ENCODE peak calls at places on chromosomes 16 and 17, in nine cellular contexts. R is lung, P is heart right ventricle, U is stomach, N is pancreas, V is sigmoid colon, S is IMR-90, J is A549, A is thoracic aorta. O is an unnamed sample. For H3K4me1, the result is how much of the 10 kb centered on the place peaks cover.

GRCh38 chr16:31428638-31429247 is 583 bp upstream of the COX6A2 start:
- DNase-seq in R (no peak), P (no peak), U (no peak), N (no peak), V (peak), S (no peak), J (no peak), A (no peak), O (no peak)

GRCh38 chr17:40480501-40481003 is 20.9 kb downstream of the TNS4 start:
- DNase-seq in R (no peak), P (peak), U (peak), N (no peak), V (no peak), S (no peak), J (peak), A (no peak), O (peak)

GRCh38 chr17:74779948-74780400 is 3.8 kb upstream of the NAT9 start:
- DNase-seq in R (peak), P (no peak), U (peak), N (no peak), V (peak), S (no peak), J (no peak), A (no peak), O (no peak)

GRCh38 chr17:32289454-32289853 is 23.8 kb downstream of the RHBDL3 start:
- DNase-seq in R (no peak), P (no peak), U (no peak), N (no peak), V (no peak), S (no peak), J (no peak), A (no peak), O (no peak)

GRCh38 chr16:86571197-86571915 is 4.7 kb downstream of the FOXC2 start:
- DNase-seq in R (no peak), P (no peak), U (no peak), N (no peak), V (no peak), S (no peak), J (no peak), A (no peak), O (no peak)

GRCh38 chr16:85746431-85747227 is 4.3 kb downstream of the C16orf74 start:
- DNase-seq in R (no peak), P (no peak), U (no peak), N (no peak), V (no peak), S (peak), J (peak), A (no peak), O (no peak)

GRCh38 chr17:7004398-7005253 is 7.8 kb upstream of the RNASEK start:
- DNase-seq in R (no peak), P (no peak), U (no peak), N (no peak), V (no peak), S (peak), J (peak), A (no peak), O (peak)

GRCh38 chr17:70040336-70040735 is 34.7 kb upstream of the KCNJ16 start:
- DNase-seq in R (no peak), P (no peak), U (no peak), N (no peak), V (no peak), S (peak), J (no peak), A (no peak), O (no peak)

GRCh38 chr16:4212934-4213296 is 29.0 kb downstream of the SRL start:
- DNase-seq in R (no peak), P (no peak), U (no peak), N (no peak), V (no peak), S (peak), J (peak), A (no peak), O (no peak)

GRCh38 chr17:7432296-7432695 is 2.9 kb upstream of the TMEM102 start:
- DNase-seq in R (no peak), P (no peak), U (no peak), N (no peak), V (no peak), S (no peak), J (no peak), A (no peak), O (no peak)

GRCh38 chr16:2035431-2036199 is 8.9 kb downstream of the NHERF2 start:
- DNase-seq in R (peak), P (peak), U (peak), N (no peak), V (peak), S (peak), J (no peak), A (peak), O (peak)

GRCh38 chr17:57342963-57343589 is 86.8 kb downstream of the MSI2 start:
- DNase-seq in R (no peak), P (no peak), U (no peak), N (no peak), V (no peak), S (no peak), J (no peak), A (no peak), O (no peak)

GRCh38 chr16:14202697-14203096 is 131.6 kb downstream of the MRTFB start:
- DNase-seq in R (no peak), P (no peak), U (no peak), N (no peak), V (no peak), S (no peak), J (no peak), A (no peak), O (no peak)

GRCh38 chr17:29138184-29138955 is 41.8 kb downstream of the MYO18A start:
- DNase-seq in R (no peak), P (no peak), U (no peak), N (no peak), V (no peak), S (peak), J (no peak), A (no peak), O (no peak)

GRCh38 chr17:51056813-51057510 is 63.7 kb downstream of the SPAG9 start:
- DNase-seq in R (no peak), P (no peak), U (no peak), N (no peak), V (no peak), S (peak), J (peak), A (no peak), O (peak)

GRCh38 chr17:27381007-27381501 is 75.2 kb upstream of the KSR1 start:
- DNase-seq in R (peak), P (peak), U (peak), N (peak), V (peak), S (peak), J (peak), A (no peak), O (peak)

GRCh38 chr16:70653809-70654771 is 7.7 kb downstream of the IL34 start:
- DNase-seq in R (peak), P (peak), U (peak), N (peak), V (peak), S (peak), J (peak), A (peak), O (peak)

GRCh38 chr17:82415786-82416185 is 2.4 kb upstream of the HEXD start:
- DNase-seq in R (no peak), P (no peak), U (no peak), N (no peak), V (no peak), S (no peak), J (no peak), A (no peak), O (no peak)

GRCh38 chr17:60390223-60390622 is 1.7 kb downstream of the USP32 start:
- DNase-seq in R (peak), P (no peak), U (no peak), N (no peak), V (no peak), S (peak), J (no peak), A (no peak), O (no peak)

GRCh38 chr17:71632328-71632727 is 488.5 kb upstream of the SOX9 start:
- DNase-seq in R (no peak), P (no peak), U (no peak), N (no peak), V (no peak), S (peak), J (no peak), A (no peak), O (no peak)

GRCh38 chr17:50437409-50437808 is 11.4 kb downstream of the ACSF2 start:
- DNase-seq in R (no peak), P (no peak), U (no peak), N (no peak), V (no peak), S (no peak), J (no peak), A (no peak), O (no peak)

GRCh38 chr17:63429766-63430165 is 16.3 kb downstream of the CYB561 start:
- DNase-seq in R (no peak), P (no peak), U (no peak), N (no peak), V (peak), S (no peak), J (no peak), A (no peak), O (no peak)

GRCh38 chr17:80018917-80019651 is 16.6 kb downstream of the TBC1D16 start:
- DNase-seq in R (no peak), P (no peak), U (no peak), N (peak), V (no peak), S (no peak), J (no peak), A (no peak), O (no peak)

GRCh38 chr16:66660422-66661209 is 35.9 kb downstream of the CMTM4 start:
- DNase-seq in R (peak), P (peak), U (peak), N (peak), V (peak), S (peak), J (peak), A (peak), O (peak)

GRCh38 chr17:7217113-7217987 is 2.3 kb downstream of the DLG4 start:
- DNase-seq in R (no peak), P (peak), U (peak), N (peak), V (peak), S (peak), J (peak), A (no peak), O (no peak)

GRCh38 chr17:35315971-35316370 is 57.5 kb downstream of the SLFN11 start:
- DNase-seq in R (no peak), P (no peak), U (no peak), N (no peak), V (no peak), S (no peak), J (no peak), A (no peak), O (no peak)

GRCh38 chr17:73586153-73586906 is 57.9 kb downstream of the SDK2 start:
- DNase-seq in R (no peak), P (no peak), U (no peak), N (no peak), V (no peak), S (no peak), J (no peak), A (no peak), O (no peak)

DNA sequence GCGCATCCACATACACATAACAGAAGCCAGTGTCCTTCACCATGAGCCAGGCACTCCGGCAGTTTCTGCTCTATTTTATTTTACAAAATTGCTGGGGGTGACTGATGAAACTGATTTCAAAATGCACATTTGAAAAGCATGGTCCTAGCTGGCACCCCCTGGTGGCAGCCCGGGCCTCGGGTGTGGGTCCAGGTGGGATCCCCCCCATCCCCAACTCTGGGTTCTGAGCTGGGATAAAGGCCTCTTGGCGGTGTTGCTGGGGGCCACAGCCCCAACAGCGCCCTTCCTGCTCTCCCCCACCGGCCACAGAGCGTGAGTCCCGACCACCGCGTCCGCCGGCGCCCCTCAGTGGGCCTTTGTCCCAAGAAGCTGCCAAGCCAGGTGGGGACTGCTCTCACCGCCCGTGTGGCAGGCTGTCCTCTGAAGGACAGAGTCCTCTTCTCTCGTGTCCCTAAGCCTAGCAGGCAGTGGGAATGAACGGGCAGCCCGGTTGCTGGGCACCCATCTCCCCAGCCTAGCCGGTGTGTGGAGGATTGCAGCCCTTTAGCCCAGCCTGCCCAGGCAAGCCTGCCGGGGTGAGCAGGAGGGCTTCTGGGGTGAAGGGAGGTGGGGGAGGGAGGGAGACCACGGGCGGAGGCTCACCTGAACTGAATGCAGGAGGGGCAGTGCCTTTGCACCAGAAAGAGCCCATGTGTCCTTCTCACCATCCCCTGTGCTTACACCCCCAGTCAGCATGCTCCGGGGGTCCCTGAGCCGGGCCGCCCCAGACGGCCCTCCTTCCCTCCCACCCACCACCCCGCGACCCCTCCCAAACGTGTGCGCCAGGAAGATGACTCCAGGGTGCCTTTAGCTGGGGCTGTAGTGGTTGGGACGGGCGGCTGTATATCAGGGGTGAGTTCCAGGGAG is 898 bp downstream of the SNAI3 start:
- DNase-seq in R (no peak), P (no peak), U (no peak), N (no peak), V (no peak), S (peak), J (peak), A (no peak), O (no peak)
- H3K4me1 ChIP-seq in R (under half), P (under half), U (half or more), N (under half), V (under half), S (under half), J (under half), A (under half), O (under half)

GRCh38 chr16:82061861-82062525 is 26.9 kb downstream of the HSD17B2 start:
- DNase-seq in R (no peak), P (no peak), U (no peak), N (no peak), V (no peak), S (peak), J (peak), A (no peak), O (no peak)
- TF ChIP-seq CTCF in R (peak), P (peak), U (peak), N (peak), V (no peak), S (peak), J (peak), A (no peak), O (no peak)

DNA sequence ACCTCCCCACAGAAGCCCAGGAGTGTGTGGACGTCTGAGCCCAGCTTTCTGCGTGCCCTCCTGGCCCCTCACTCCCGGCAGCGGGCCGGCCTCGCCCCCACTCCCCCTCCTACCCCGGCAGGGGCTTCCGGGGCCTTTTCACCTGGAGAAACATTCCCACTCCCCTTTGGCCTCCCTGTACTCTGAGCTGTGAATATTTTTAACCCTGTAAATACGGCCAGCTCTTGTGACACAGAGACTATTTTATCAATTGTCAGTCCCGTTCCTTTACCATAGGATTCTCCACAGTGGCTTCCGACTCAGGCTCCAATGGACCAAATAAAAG is 5.9 kb upstream of the PRR35 start:
- DNase-seq in R (no peak), P (no peak), U (no peak), N (no peak), V (no peak), S (no peak), J (no peak), A (no peak), O (no peak)
- H3K4me1 ChIP-seq in R (under half), P (under half), U (under half), N (under half), V (under half), S (under half), J (under half), A (under half), O (under half)

GRCh38 chr17:46940692-46941404 is 17.9 kb downstream of the GOSR2 start:
- DNase-seq in R (peak), P (peak), U (peak), N (peak), V (peak), S (peak), J (peak), A (no peak), O (peak)
- TF ChIP-seq CTCF in R (peak), P (peak), U (peak), N (peak), V (no peak), S (peak), J (peak), A (peak), O (peak)

GRCh38 chr16:11742041-11742535 is 569 bp downstream of the TXNDC11 start:
- DNase-seq in R (peak), P (peak), U (peak), N (peak), V (peak), S (no peak), J (peak), A (no peak), O (peak)

GRCh38 chr16:11744075-11744470 is 1.4 kb upstream of the TXNDC11 start:
- DNase-seq in R (no peak), P (no peak), U (no peak), N (no peak), V (no peak), S (no peak), J (no peak), A (no peak), O (peak)

GRCh38 chr16:11740567-11740966 is 2.1 kb downstream of the TXNDC11 start:
- DNase-seq in R (no peak), P (no peak), U (no peak), N (no peak), V (no peak), S (no peak), J (no peak), A (no peak), O (no peak)

GRCh38 chr16:11742536-11743307 is at the start of gene TXNDC11:
- DNase-seq in R (peak), P (peak), U (peak), N (peak), V (peak), S (peak), J (peak), A (peak), O (peak)

DNA sequence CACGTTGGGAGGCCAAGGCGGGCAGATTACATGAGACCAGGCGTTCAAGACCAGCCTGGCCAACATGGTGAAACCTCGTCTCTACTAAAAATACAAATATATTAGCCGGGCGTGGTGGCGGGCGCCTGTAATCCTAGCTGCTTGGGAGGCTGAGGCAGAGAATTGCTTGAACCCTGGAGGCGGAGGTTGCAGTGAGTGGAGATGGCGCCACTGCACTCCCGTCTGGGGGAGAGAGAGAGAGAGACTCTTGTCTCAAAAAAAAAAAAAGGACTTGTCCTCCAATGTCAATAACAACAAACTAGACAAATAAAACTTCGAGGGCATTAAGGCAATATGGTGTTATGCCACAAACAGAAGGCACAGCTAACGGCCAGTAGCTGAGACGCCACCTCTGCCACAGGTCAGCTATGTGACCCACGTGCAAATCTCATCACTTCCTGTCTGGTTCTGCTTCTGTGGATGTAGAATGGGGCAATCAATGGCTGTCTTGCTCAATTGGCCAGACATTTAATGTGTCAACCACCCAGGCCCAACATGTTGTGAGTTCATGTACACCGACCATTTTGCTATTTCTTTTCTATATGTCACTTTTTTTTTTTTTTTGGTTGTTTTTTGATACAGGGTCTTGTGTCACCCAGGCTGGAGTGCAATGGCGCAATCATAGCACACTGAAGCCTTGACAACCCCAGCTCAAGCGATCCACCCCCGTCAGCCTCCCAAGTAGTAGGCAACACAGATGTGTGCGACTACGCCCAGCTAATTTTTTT is 834 bp upstream of the TXNDC11 start:
- DNase-seq in R (peak), P (no peak), U (peak), N (no peak), V (peak), S (peak), J (peak), A (peak), O (peak)
- H3K4me1 ChIP-seq in R (under half), P (under half), U (half or more), N (under half), V (under half), S (under half), J (under half), A (under half), O (under half)

GRCh38 chr17:9115446-9116265 is 94.3 kb downstream of the NTN1 start:
- DNase-seq in R (no peak), P (peak), U (peak), N (no peak), V (peak), S (peak), J (peak), A (peak), O (peak)
- TF ChIP-seq CTCF in R (no peak), P (no peak), U (no peak), N (no peak), V (no peak), S (no peak), J (peak), A (peak), O (no peak)

DNA sequence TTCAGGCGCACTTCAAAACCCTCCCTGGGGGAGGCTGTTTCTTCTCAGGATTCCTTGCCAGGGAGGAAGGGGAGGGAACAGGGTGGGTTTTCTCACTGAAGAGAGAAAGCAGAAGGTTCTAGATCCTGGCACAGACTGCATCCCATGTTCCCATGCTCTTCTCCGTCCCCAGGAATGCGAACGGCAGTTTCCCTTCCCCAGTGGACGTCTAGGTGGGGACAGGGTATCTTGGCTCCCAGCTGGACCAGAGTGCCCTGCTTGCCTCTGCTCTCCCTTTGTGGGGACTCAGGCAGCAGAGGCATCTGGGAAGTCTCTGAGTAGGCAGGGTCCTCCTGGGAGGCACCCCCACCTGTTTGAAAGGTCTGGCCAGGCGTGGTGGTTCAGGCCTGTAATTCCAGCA is 3.0 kb upstream of the TCF25 start:
- DNase-seq in R (no peak), P (no peak), U (no peak), N (no peak), V (no peak), S (no peak), J (no peak), A (no peak), O (no peak)
- H3K4me1 ChIP-seq in R (under half), P (under half), U (under half), N (under half), V (under half), S (under half), J (under half), A (under half), O (under half)

GRCh38 chr16:16025214-16025968 is 76.0 kb downstream of the ABCC1 start:
- DNase-seq in R (no peak), P (no peak), U (no peak), N (no peak), V (no peak), S (peak), J (peak), A (no peak), O (no peak)
- TF ChIP-seq CTCF in R (no peak), P (no peak), U (no peak), N (no peak), V (no peak), S (peak), J (no peak), A (no peak), O (no peak)

GRCh38 chr16:778447-778846 is 9.7 kb downstream of the RPUSD1 start:
- DNase-seq in R (no peak), P (no peak), U (no peak), N (no peak), V (no peak), S (no peak), J (no peak), A (no peak), O (no peak)

GRCh38 chr16:781346-782010 is 6.7 kb downstream of the RPUSD1 start:
- DNase-seq in R (no peak), P (no peak), U (no peak), N (no peak), V (no peak), S (no peak), J (no peak), A (no peak), O (no peak)

GRCh38 chr16:779561-779960 is 8.6 kb downstream of the RPUSD1 start:
- DNase-seq in R (no peak), P (no peak), U (no peak), N (no peak), V (no peak), S (no peak), J (no peak), A (no peak), O (no peak)

GRCh38 chr16:778909-779527 is 9.2 kb downstream of the RPUSD1 start:
- DNase-seq in R (no peak), P (no peak), U (no peak), N (no peak), V (no peak), S (no peak), J (no peak), A (no peak), O (no peak)

GRCh38 chr16:780296-780695 is 7.9 kb downstream of the RPUSD1 start:
- DNase-seq in R (no peak), P (no peak), U (no peak), N (no peak), V (no peak), S (no peak), J (no peak), A (no peak), O (no peak)
- H3K4me1 ChIP-seq in R (under half), P (under half), U (under half), N (under half), V (under half), S (under half), J (under half), A (under half), O (under half)